ENCODE peak calls at places on chromosomes 3 and 15, in ten cellular contexts. P, W, L, Q, T, F, R, B, Y and O are unnamed samples.

GRCh38 chr3:196514350-196514716 is 813 bp downstream of the SMCO1 start:
- DNase-seq in P (no peak), W (no peak), L (no peak), Q (no peak), T (no peak), F (no peak), R (no peak), B (no peak), Y (no peak), O (no peak)

GRCh38 chr15:100818927-100819326 is 60.7 kb upstream of the ALDH1A3 start:
- DNase-seq in P (no peak), W (no peak), L (peak; percentile 44), Q (peak; percentile 76), T (no peak), F (no peak), R (no peak), B (no peak), Y (peak; percentile 47), O (no peak)

GRCh38 chr3:148333091-148333490 is 364.6 kb upstream of the AGTR1 start:
- DNase-seq in P (no peak), W (no peak), L (no peak), Q (no peak), T (no peak), F (no peak), R (no peak), B (peak; percentile 82), Y (no peak), O (no peak)

GRCh38 chr3:38141952-38142273 is 3.5 kb downstream of the MYD88 start:
- DNase-seq in P (no peak), W (no peak), L (no peak), Q (no peak), T (peak; percentile 61), F (no peak), R (no peak), B (no peak), Y (no peak), O (no peak)

GRCh38 chr3:66858656-66859381 is 139.3 kb upstream of the KBTBD8 start:
- DNase-seq in P (no peak), W (no peak), L (no peak), Q (no peak), T (no peak), F (no peak), R (no peak), B (peak; percentile 73), Y (no peak), O (no peak)

GRCh38 chr3:141460097-141460704 is 26.6 kb upstream of the RASA2 start:
- DNase-seq in P (peak; percentile 86), W (peak; percentile 86), L (peak; percentile 92), Q (peak; percentile 89), T (peak; percentile 97), F (peak; percentile 90), R (peak; percentile 64), B (peak; percentile 92), Y (peak; percentile 77), O (peak; percentile 62)

GRCh38 chr3:158769519-158770253 is 32.2 kb upstream of the MFSD1 start:
- DNase-seq in P (no peak), W (no peak), L (no peak), Q (no peak), T (no peak), F (no peak), R (no peak), B (no peak), Y (no peak), O (no peak)

GRCh38 chr15:75531041-75531450 is 48.1 kb downstream of the PTPN9 start:
- DNase-seq in P (peak; percentile 4), W (no peak), L (peak; percentile 79), Q (peak; percentile 85), T (peak; percentile 92), F (peak; percentile 22), R (peak; percentile 14), B (peak; percentile 21), Y (peak; percentile 43), O (no peak)

GRCh38 chr3:143608966-143609365 is 239.3 kb downstream of the SLC9A9 start:
- DNase-seq in P (no peak), W (no peak), L (peak; percentile 62), Q (peak; percentile 97), T (no peak), F (no peak), R (no peak), B (no peak), Y (no peak), O (peak; percentile 79)

GRCh38 chr3:146967786-146968185 is 362.6 kb upstream of the PLSCR5 start:
- DNase-seq in P (no peak), W (no peak), L (no peak), Q (no peak), T (no peak), F (no peak), R (no peak), B (no peak), Y (no peak), O (no peak)

GRCh38 chr3:10187295-10187876 is 22.7 kb downstream of the IRAK2 start:
- DNase-seq in P (no peak), W (no peak), L (no peak), Q (no peak), T (no peak), F (no peak), R (no peak), B (no peak), Y (no peak), O (no peak)

GRCh38 chr3:146781059-146781458 is 175.9 kb upstream of the PLSCR5 start:
- DNase-seq in P (no peak), W (no peak), L (peak; percentile 27), Q (peak; percentile 5), T (no peak), F (no peak), R (no peak), B (peak; percentile 91), Y (no peak), O (no peak)